ENCODE peak calls at places on chromosomes 13 and 19, in four cellular contexts. D is DND-41, N is fibroblast of the aortic adventitia, O is foreskin fibroblast. F is an unnamed sample.

GRCh38 chr19:28037186-28037585 is 1175.8 kb downstream of the UQCRFS1 start:
- DNase-seq in D (no peak), N (no peak), O (no peak), F (no peak)

GRCh38 chr13:45456196-45456972 is 8.4 kb upstream of the COG3 start:
- DNase-seq in O (peak), N (peak), D (no peak), F (peak)

GRCh38 chr19:58558623-58559274 is 338 bp upstream of the UBE2M start:
- DNase-seq in N (peak), O (peak), D (peak), F (peak)

GRCh38 chr13:110882972-110883371 is 31.9 kb downstream of the ANKRD10 start:
- DNase-seq in D (no peak), O (peak), N (no peak), F (peak)

GRCh38 chr19:5292453-5292842 is 48.2 kb downstream of the PTPRS start:
- DNase-seq in N (no peak), O (peak), D (no peak), F (no peak)

GRCh38 chr13:102017248-102017647 is 384.6 kb downstream of the FGF14 start:
- DNase-seq in O (no peak), N (no peak), D (no peak), F (peak)

GRCh38 chr19:55695511-55696290 is 20.7 kb downstream of the EPN1 start:
- DNase-seq in N (no peak), O (no peak), D (no peak), F (no peak)

GRCh38 chr19:46340051-46340659 is 6.7 kb upstream of the PPP5C start:
- DNase-seq in N (no peak), D (no peak), O (no peak), F (no peak)

GRCh38 chr19:42282810-42283247 is 13.8 kb downstream of the CIC start:
- DNase-seq in D (no peak), N (no peak), O (no peak), F (no peak)
- H3K4me3 ChIP-seq in D (no peak), N (peak), O (peak), F (no peak)

GRCh38 chr19:3573162-3573857 is 566 bp downstream of the HMG20B start:
- DNase-seq in N (no peak), D (no peak), O (peak), F (peak)

GRCh38 chr19:3575949-3576673 is 3.4 kb downstream of the HMG20B start:
- DNase-seq in N (no peak), D (no peak), O (no peak), F (no peak)

GRCh38 chr19:3576696-3577443 is 4.1 kb downstream of the HMG20B start:
- DNase-seq in N (peak), O (peak), D (no peak), F (peak)

GRCh38 chr19:3573858-3574637 is 1.3 kb downstream of the HMG20B start:
- DNase-seq in O (peak), N (peak), D (peak), F (peak)

DNA sequence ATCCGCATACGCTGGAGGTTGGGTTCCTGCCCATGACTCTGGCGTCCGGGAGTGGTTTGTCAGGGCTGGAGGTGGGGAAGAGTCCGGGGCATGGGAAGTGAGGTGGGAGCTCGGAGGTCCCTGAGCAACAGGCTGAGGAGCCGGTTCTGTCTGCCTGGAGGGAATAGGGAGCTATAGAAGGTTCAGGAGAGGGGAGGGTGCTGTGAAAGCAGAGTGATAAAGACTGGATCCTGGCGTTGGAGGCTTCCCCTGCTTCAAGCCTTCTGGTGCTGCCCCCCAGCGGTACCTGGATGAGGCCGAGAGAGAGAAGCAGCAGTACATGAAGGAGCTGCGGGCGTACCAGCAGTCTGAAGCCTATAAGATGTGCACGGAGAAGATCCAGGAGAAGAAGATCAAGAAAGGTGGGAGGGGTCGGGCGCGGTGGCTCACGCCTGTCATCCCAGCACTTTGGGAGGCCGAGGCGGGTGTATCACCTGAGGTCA is 2.6 kb downstream of the HMG20B start:
- DNase-seq in D (no peak), N (no peak), O (peak), F (peak)
- TF ChIP-seq CTCF in D (no peak), N (peak), O (peak), F (peak)

GRCh38 chr13:113584870-113585671 is 518 bp downstream of the TFDP1 start:
- DNase-seq in O (peak), D (peak), N (no peak), F (no peak)

GRCh38 chr13:113588394-113589111 is 4.0 kb downstream of the TFDP1 start:
- DNase-seq in D (peak), N (no peak), O (no peak), F (no peak)

GRCh38 chr13:113585828-113586355 is 1.3 kb downstream of the TFDP1 start:
- DNase-seq in O (no peak), D (peak), N (peak), F (peak)

GRCh38 chr13:113584205-113584869 is at the start of gene TFDP1:
- DNase-seq in O (peak), D (peak), N (peak), F (peak)

GRCh38 chr13:113586661-113587479 is 2.3 kb downstream of the TFDP1 start:
- DNase-seq in D (peak), N (no peak), O (no peak), F (no peak)
- H3K4me3 ChIP-seq in D (no peak), N (no peak), O (no peak), F (no peak)

GRCh38 chr19:50736338-50736737 is 13.2 kb downstream of the CLEC11A start:
- DNase-seq in N (no peak), D (no peak), O (no peak), F (no peak)
- TF ChIP-seq CTCF in N (no peak), D (no peak), O (no peak), F (no peak)

GRCh38 chr19:47573076-47574026 is at the start of gene ZNF541:
- DNase-seq in N (peak), O (peak), D (no peak), F (peak)

GRCh38 chr19:47569331-47569730 is 3.6 kb downstream of the ZNF541 start:
- DNase-seq in O (no peak), D (no peak), N (no peak), F (no peak)

DNA sequence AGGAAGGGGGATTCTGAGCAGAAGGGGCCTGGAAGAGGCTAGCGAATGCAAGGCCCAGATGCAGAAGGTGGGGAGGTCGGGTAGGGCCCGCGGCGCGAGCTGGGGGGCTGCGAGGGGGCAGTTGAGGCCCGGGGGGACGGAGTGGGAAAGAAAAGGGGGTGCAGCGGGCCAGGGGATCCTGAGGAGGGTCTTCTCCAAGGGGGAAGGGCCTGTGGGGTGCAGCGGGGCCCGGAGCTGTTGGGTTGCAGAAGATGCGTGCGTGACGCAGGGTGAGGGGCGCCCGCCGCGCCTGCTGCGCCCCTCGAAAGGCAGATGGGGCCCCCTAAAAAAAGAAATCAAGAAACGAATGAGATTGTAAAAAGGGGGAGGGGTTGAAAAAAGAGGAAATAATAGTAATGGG is 313 bp downstream of the ZNF541 start:
- DNase-seq in D (no peak), N (no peak), O (no peak), F (no peak)
- H3K4me3 ChIP-seq in D (no peak), N (no peak), O (no peak), F (no peak)

GRCh38 chr19:35327642-35328041 is 1.3 kb upstream of the CD22 start:
- DNase-seq in O (no peak), D (no peak), N (no peak), F (peak)
- TF ChIP-seq CTCF in O (peak), D (peak), N (no peak), F (peak)

DNA sequence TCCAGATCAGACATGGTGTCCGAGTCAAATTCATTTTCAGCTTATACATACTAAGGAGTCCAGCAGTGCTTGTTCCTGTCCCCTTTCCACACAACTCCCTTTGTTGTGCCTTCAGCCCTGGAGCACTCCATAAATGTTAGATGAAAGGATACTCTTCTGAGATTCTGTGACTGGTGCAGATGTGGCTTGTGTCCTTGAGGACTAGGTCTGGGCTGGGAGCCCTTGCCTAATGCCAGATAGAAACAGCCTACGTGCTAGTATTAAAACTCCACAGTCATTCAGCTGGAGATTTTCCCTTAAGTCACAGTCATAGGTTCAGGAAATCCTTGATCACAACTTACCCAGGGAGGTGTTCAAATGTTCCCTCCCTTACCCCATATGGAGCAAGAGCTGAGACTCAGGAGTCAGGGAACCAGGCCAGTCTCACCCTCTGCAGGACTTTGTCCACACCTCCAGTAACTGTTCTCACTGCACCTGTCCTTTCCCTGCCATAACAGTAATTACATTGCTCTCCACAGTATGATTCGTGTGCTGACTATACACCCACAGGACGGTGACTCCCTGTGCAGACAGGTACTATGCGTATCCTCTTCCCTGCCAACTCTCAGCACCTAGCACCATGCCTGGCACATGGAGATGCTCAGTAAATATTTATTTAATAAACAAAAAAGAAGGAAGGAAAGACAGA is 15.5 kb upstream of the SERPINE3 start:
- DNase-seq in O (no peak), D (no peak), N (no peak), F (no peak)
- H3K4me3 ChIP-seq in O (no peak), D (no peak), N (no peak), F (no peak)

GRCh38 chr13:90493667-90494066 is 853.8 kb upstream of the MIR17HG start:
- DNase-seq in N (no peak), D (no peak), O (no peak), F (no peak)
- TF ChIP-seq CTCF in N (no peak), D (no peak), O (no peak), F (no peak)

F was measured in choroid plexus epithelial cell.